ENCODE peak calls at places on chromosome 7, in ten cellular contexts. S is transverse colon; G is effector memory CD4-positive, alpha-beta T cell; T is K562; R is left lung; P is testis; J is lower lobe of right lung; A is Caco-2; C is right cardiac atrium; L is psoas muscle. W is an unnamed sample.

GRCh38 chr7:78299088-78299487 is 500.5 kb downstream of the PHTF2 start:
- DNase-seq in P (no peak), C (no peak), J (no peak), T (no peak), L (no peak), S (no peak), G (no peak), R (no peak), A (no peak), W (no peak)

GRCh38 chr7:128812514-128813168 is 17.6 kb upstream of the FLNC start:
- DNase-seq in T (peak; percentile 89), A (no peak), C (peak; percentile 83), S (peak; percentile 22), P (peak; percentile 57), R (no peak), L (peak; percentile 70), J (peak; percentile 53), G (no peak), W (no peak)

GRCh38 chr7:462173-463103 is 57.2 kb downstream of the PDGFA start:
- DNase-seq in J (peak; percentile 45), G (no peak), P (no peak), T (no peak), C (peak; percentile 42), A (no peak), R (peak; percentile 58), S (no peak), L (peak; percentile 38), W (no peak)

GRCh38 chr7:132202541-132202940 is 373.7 kb downstream of the PLXNA4 start:
- DNase-seq in G (no peak), C (no peak), T (no peak), J (no peak), P (no peak), R (no peak), A (no peak), S (no peak), L (no peak), W (no peak)

GRCh38 chr7:100088621-100089457 is at the start of gene COPS6:
- DNase-seq in S (peak; percentile 88), T (peak; percentile 87), C (peak; percentile 96), R (peak; percentile 98), J (peak; percentile 91), A (peak; percentile 93), P (peak; percentile 84), G (peak; percentile 78), L (peak; percentile 94), W (peak; percentile 89)

GRCh38 chr7:106504620-106505019 is 156.3 kb downstream of the CCDC71L start:
- DNase-seq in S (no peak), P (no peak), T (no peak), A (no peak), G (no peak), L (no peak), R (no peak), C (no peak), J (no peak), W (no peak)

GRCh38 chr7:33444501-33444900 is 315.1 kb downstream of the BBS9 start:
- DNase-seq in J (no peak), P (peak; percentile 70), T (no peak), A (no peak), C (no peak), S (no peak), G (no peak), R (no peak), L (no peak), W (no peak)

GRCh38 chr7:122485841-122486240 is 181.3 kb upstream of the FEZF1 start:
- DNase-seq in A (no peak), T (no peak), P (no peak), J (no peak), L (no peak), C (no peak), R (no peak), G (no peak), S (no peak), W (no peak)

GRCh38 chr7:5699951-5700384 is 81.5 kb downstream of the RNF216 start:
- DNase-seq in J (no peak), G (peak; percentile 76), S (peak; percentile 35), A (no peak), R (no peak), P (no peak), T (no peak), C (no peak), L (no peak), W (peak; percentile 27)

GRCh38 chr7:50557114-50557513 is 8.1 kb downstream of the DDC start:
- DNase-seq in G (no peak), S (no peak), J (no peak), P (no peak), R (no peak), A (no peak), T (no peak), C (no peak), L (no peak), W (no peak)

GRCh38 chr7:67917118-67917755 is 920.6 kb downstream of the TYW1 start:
- DNase-seq in A (no peak), J (no peak), R (no peak), P (no peak), C (no peak), T (no peak), L (no peak), S (no peak), G (no peak), W (no peak)
- H3K9me3 ChIP-seq in A (no peaks in the 10 kb centered on the region), J (peaks cover 4% of the 10 kb centered on the region), R (peaks cover 30% of the 10 kb centered on the region), P (no peaks in the 10 kb centered on the region), C (no peaks in the 10 kb centered on the region), T (no peaks in the 10 kb centered on the region), L (no peaks in the 10 kb centered on the region), S (peaks cover 16% of the 10 kb centered on the region), G (peaks cover 3% of the 10 kb centered on the region), W (no peaks in the 10 kb centered on the region)

DNA sequence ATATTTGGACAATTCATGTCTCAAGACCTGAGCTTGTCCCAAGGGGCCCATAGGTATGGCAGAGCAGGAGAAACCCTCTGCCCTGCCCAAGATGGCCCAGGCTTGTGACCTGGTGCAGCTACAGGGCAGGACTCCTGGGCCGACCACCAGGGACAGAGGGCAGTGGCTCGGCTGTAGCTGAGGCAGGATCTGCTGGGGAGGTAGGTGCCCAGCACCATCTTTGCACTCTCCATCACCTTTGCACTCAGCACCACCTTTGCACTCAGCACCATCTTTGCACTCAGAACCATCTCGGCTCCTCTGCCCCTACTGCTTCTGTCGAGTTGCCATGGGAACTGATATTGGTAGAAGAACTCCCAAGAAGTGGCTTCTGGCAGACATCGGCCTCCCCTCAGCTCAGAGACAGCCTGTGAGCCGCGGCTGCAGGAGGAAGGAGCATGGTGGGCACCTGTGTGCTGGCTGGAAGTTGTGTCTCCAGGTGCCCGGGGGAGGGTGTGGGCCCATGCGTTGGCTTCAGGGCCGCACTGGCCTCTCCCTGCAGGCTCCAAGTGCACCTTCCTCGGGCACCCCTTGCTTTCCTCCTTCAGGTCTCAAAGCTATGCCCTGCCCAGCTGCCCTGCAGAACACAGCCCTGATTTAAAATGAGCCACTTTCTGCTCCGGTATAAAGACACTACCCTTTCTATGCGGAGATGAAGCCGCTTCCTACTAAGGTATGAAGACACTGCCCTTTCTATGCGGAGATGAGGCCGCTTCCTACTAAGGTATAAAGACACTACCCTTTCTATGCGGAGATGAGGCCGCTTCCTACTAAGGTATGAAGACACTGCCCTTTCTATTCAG is 514.5 kb downstream of the PTPRN2 start:
- DNase-seq in C (no peak), T (no peak), G (no peak), A (no peak), S (no peak), P (no peak), L (no peak), J (no peak), R (peak; percentile 57), W (no peak)
- H3K9me3 ChIP-seq in C (no peaks in the 10 kb centered on the region), T (no peaks in the 10 kb centered on the region), G (no peaks in the 10 kb centered on the region), A (no peaks in the 10 kb centered on the region), S (no peaks in the 10 kb centered on the region), P (no peaks in the 10 kb centered on the region), L (no peaks in the 10 kb centered on the region), J (no peaks in the 10 kb centered on the region), R (no peaks in the 10 kb centered on the region), W (no peaks in the 10 kb centered on the region)

GRCh38 chr7:35818513-35818912 is 17.7 kb downstream of the SEPTIN7 start:
- DNase-seq in G (no peak), C (no peak), S (no peak), R (no peak), P (no peak), L (no peak), J (no peak), A (no peak), T (no peak), W (no peak)

GRCh38 chr7:35819954-35820703 is 19.3 kb downstream of the SEPTIN7 start:
- DNase-seq in S (no peak), C (no peak), L (no peak), J (no peak), R (no peak), G (no peak), T (no peak), P (no peak), A (no peak), W (no peak)

GRCh38 chr7:35820858-35821257 is 20.0 kb downstream of the SEPTIN7 start:
- DNase-seq in S (no peak), R (no peak), G (no peak), C (no peak), A (no peak), P (no peak), J (no peak), L (no peak), T (no peak), W (no peak)

GRCh38 chr7:35817930-35818329 is 17.1 kb downstream of the SEPTIN7 start:
- DNase-seq in A (no peak), L (no peak), S (no peak), R (no peak), J (no peak), T (no peak), P (no peak), G (no peak), C (no peak), W (no peak)

GRCh38 chr7:35819310-35819709 is 18.5 kb downstream of the SEPTIN7 start:
- DNase-seq in J (no peak), A (no peak), S (no peak), L (no peak), G (no peak), C (no peak), P (no peak), T (no peak), R (no peak), W (no peak)
- H3K9me3 ChIP-seq in J (peaks cover 7% of the 10 kb centered on the region), A (peaks cover 26% of the 10 kb centered on the region), S (no peaks in the 10 kb centered on the region), L (peaks cover 13% of the 10 kb centered on the region), G (no peaks in the 10 kb centered on the region), C (no peaks in the 10 kb centered on the region), P (no peaks in the 10 kb centered on the region), T (peaks cover 4% of the 10 kb centered on the region), R (peaks cover 5% of the 10 kb centered on the region), W (peaks cover 2% of the 10 kb centered on the region)

GRCh38 chr7:64873517-64873916 is 29.6 kb upstream of the ZNF273 start:
- DNase-seq in S (no peak), G (no peak), T (no peak), J (no peak), R (no peak), L (no peak), P (no peak), A (no peak), C (no peak), W (no peak)

GRCh38 chr7:64874562-64875250 is 28.4 kb upstream of the ZNF273 start:
- DNase-seq in L (no peak), A (no peak), P (no peak), J (no peak), C (no peak), T (no peak), S (no peak), G (no peak), R (no peak), W (no peak)

GRCh38 chr7:64872809-64873500 is 30.1 kb upstream of the ZNF273 start:
- DNase-seq in S (no peak), P (no peak), A (no peak), J (no peak), L (no peak), T (no peak), R (no peak), G (no peak), C (no peak), W (no peak)

GRCh38 chr7:64875258-64875657 is 27.8 kb upstream of the ZNF273 start:
- DNase-seq in J (no peak), P (no peak), L (no peak), T (no peak), R (no peak), S (no peak), G (no peak), C (no peak), A (no peak), W (no peak)

GRCh38 chr7:64874114-64874513 is 29.0 kb upstream of the ZNF273 start:
- DNase-seq in T (no peak), C (no peak), P (no peak), J (no peak), R (no peak), A (no peak), L (no peak), G (no peak), S (no peak), W (no peak)
- H3K9me3 ChIP-seq in T (peaks cover 10% of the 10 kb centered on the region), C (no peaks in the 10 kb centered on the region), P (no peaks in the 10 kb centered on the region), J (no peaks in the 10 kb centered on the region), R (peaks cover 42% of the 10 kb centered on the region), A (peaks cover 14% of the 10 kb centered on the region), L (no peaks in the 10 kb centered on the region), G (no peaks in the 10 kb centered on the region), S (no peaks in the 10 kb centered on the region), W (no peaks in the 10 kb centered on the region)